ENCODE peak calls at places on chromosome 6, in four cellular contexts. K, U, S and B are unnamed samples.

GRCh38 chr6:129648819-129649491 is 61.0 kb downstream of the ARHGAP18 start:
- DNase-seq in K (no peak), U (no peak), S (no peak), B (no peak)

GRCh38 chr6:5125152-5126006 is 40.2 kb downstream of the PPP1R3G start:
- DNase-seq in K (peak; percentile 68), U (peak; percentile 72), S (peak; percentile 36), B (no peak)

GRCh38 chr6:106510090-106510970 is 119.0 kb downstream of the RTN4IP1 start:
- DNase-seq in K (no peak), U (peak; percentile 40), S (no peak), B (peak; percentile 48)

GRCh38 chr6:135638108-135638507 is 140.6 kb upstream of the AHI1 start:
- DNase-seq in K (no peak), U (no peak), S (no peak), B (no peak)

GRCh38 chr6:28725274-28725809 is 198.4 kb downstream of the TRIM27 start:
- DNase-seq in K (no peak), U (no peak), S (no peak), B (no peak)

GRCh38 chr6:100622907-100623692 is 158.4 kb upstream of the SIM1 start:
- DNase-seq in K (peak; percentile 76), U (no peak), S (no peak), B (no peak)

GRCh38 chr6:101208152-101208551 is 185.4 kb upstream of the GRIK2 start:
- DNase-seq in K (no peak), U (no peak), S (no peak), B (no peak)

GRCh38 chr6:42391441-42391840 is 60.3 kb downstream of the TRERF1 start:
- DNase-seq in K (no peak), U (no peak), S (no peak), B (no peak)

GRCh38 chr6:20202070-20202658 is 10.1 kb downstream of the MBOAT1 start:
- DNase-seq in K (peak; percentile 40), U (peak; percentile 10), S (peak; percentile 70), B (peak; percentile 59)

DNA sequence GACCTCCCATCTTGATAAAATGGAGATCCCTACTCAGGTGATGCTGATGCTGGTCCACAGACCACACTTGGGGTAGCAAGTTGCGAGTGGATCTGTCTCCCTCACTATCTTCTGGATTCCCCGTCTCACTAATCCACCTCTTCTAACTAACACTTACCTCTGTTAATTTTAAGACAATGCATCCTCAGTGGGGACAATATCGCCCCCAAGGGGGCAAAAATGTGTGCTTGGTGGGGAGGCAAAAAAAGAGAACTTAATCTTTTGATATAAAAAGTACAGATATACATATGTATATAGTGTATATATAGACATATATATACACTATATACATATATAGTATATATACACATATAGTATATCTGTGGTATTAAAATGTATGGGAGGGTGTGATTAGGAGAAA is 4.3 kb downstream of the LRFN2 start:
- DNase-seq in K (no peak), U (no peak), S (no peak), B (no peak)
- TF ChIP-seq MAZ in K (no peak), U (no peak), S (no peak), B (no peak)

GRCh38 chr6:11632231-11632630 is 94.7 kb downstream of the TMEM170B start:
- DNase-seq in K (peak; percentile 39), U (no peak), S (no peak), B (peak; percentile 89)
- TF ChIP-seq MAZ in K (no peak), U (no peak), S (no peak), B (no peak)

DNA sequence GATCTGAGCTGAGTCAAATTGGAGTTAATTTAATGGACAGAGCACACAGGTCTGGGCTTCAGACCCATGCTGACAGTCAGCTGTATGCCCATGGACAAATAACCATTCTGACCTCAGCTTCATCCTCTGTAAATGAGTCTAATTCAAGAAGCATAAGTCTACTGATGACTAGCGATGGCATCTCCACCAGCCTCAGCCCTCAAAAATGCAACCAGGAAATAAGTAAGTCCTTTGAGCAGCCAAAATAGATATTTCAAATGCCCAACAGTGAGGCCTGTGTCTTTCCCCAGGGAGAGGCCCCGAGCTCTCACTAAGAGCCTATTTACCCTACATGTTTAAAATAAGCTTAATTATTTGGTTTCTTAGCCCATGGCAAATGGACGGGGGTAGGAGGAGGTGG is 114.2 kb upstream of the MTHFD1L start:
- DNase-seq in K (peak; percentile 39), U (no peak), S (no peak), B (no peak)
- TF ChIP-seq MAZ in K (no peak), U (no peak), S (no peak), B (no peak)

DNA sequence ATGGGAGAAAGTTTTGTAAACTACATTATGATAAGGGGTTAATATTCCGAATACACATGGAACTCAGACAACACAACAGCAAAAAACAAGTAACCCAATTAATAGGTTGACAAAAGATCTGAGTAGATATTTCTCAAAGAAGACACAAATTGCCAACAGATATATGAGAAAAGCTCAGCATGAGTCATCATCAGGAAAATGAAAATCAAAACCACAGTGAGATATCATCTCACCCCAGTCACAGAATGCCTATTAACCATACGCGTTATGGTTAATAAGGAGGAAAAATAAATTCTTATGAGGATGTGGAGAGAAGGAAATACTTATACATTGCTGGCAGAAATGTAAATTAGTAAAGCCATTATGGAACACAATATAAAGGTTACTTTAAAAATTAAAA is 695.0 kb downstream of the COL12A1 start:
- DNase-seq in K (peak; percentile 21), U (no peak), S (no peak), B (no peak)
- TF ChIP-seq MAZ in K (no peak), U (no peak), S (no peak), B (no peak)

GRCh38 chr6:81693212-81693611 is 59.3 kb downstream of the TENT5A start:
- DNase-seq in K (no peak), U (no peak), S (no peak), B (no peak)

GRCh38 chr6:81694855-81695254 is 57.6 kb downstream of the TENT5A start:
- DNase-seq in K (no peak), U (no peak), S (no peak), B (no peak)

GRCh38 chr6:81697564-81697963 is 54.9 kb downstream of the TENT5A start:
- DNase-seq in K (peak; percentile 55), U (peak; percentile 3), S (no peak), B (no peak)

GRCh38 chr6:81694214-81694613 is 58.3 kb downstream of the TENT5A start:
- DNase-seq in K (no peak), U (no peak), S (no peak), B (no peak)

GRCh38 chr6:81696505-81696904 is 56.0 kb downstream of the TENT5A start:
- DNase-seq in K (peak; percentile 33), U (peak; percentile 25), S (no peak), B (peak; percentile 0)
- TF ChIP-seq MAZ in K (no peak), U (no peak), S (no peak), B (no peak)

DNA sequence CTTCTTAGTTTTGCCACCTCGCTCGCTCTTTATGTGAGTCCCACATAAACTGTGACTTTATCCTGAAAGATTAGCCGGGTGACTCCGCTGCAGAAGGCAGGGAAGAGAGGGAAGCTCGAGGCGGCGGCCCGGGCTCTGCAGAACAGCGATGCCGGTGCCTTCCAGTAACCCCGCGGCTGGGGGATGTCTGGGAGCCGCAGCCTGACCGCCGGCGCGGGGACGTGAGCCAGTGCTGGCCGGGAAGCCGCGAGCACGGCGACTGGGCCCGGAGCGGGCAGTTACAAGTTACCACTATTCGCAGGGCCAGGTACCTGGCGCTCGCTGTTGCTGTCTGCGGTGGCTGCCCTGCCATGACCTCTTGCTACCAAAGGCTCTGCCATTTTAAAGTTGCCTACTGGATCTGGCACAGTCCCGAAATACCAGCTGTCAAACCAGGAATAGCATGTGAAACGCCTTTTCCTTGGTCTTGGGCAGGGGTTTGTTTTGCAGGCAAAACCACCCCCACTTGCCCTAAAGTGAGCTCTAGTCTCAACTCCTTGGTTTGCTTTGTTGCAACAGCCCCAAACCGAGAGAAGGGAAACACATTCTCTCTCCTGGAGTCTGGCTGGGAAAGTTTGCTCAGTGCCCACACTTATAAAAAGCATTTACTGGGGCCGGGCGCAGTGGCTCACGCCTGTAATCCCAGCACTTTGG is 124.0 kb upstream of the SLC2A12 start:
- DNase-seq in K (peak; percentile 37), U (no peak), S (no peak), B (no peak)
- TF ChIP-seq MAZ in K (no peak), U (no peak), S (no peak), B (no peak)

GRCh38 chr6:157777344-157777743 is 45.7 kb upstream of the SNX9 start:
- DNase-seq in K (no peak), U (no peak), S (no peak), B (no peak)

GRCh38 chr6:157773248-157773773 is 49.7 kb upstream of the SNX9 start:
- DNase-seq in K (no peak), U (no peak), S (no peak), B (no peak)

GRCh38 chr6:157775376-157775775 is 47.7 kb upstream of the SNX9 start:
- DNase-seq in K (no peak), U (no peak), S (no peak), B (no peak)

GRCh38 chr6:157772820-157773219 is 50.2 kb upstream of the SNX9 start:
- DNase-seq in K (no peak), U (no peak), S (no peak), B (no peak)

GRCh38 chr6:157774153-157775135 is 48.6 kb upstream of the SNX9 start:
- DNase-seq in K (no peak), U (no peak), S (peak; percentile 87), B (peak; percentile 64)
- TF ChIP-seq MAZ in K (no peak), U (no peak), S (no peak), B (no peak)